ENCODE peak calls at places on chromosomes 11 and 22, in four cellular contexts. Y is endothelial cell of umbilical vein, R is GM23338, K is GM12878. I is an unnamed sample.

GRCh38 chr11:114366331-114367243 is 33.7 kb downstream of the C11orf71 start:
- DNase-seq in Y (peak; percentile 51), R (no peak), K (no peak), I (no peak)

GRCh38 chr22:18070556-18071306 is 7.1 kb upstream of the PEX26 start:
- DNase-seq in Y (no peak), R (peak; percentile 24), K (no peak), I (no peak)

GRCh38 chr11:65298131-65298535 is 16.5 kb upstream of the CDC42EP2 start:
- DNase-seq in Y (no peak), R (no peak), K (no peak), I (no peak)

GRCh38 chr11:117824571-117825537 is at the start of gene FXYD2:
- DNase-seq in Y (peak; percentile 44), R (no peak), K (no peak), I (no peak)

GRCh38 chr11:60935676-60936442 is 11.6 kb downstream of the TMEM132A start:
- DNase-seq in Y (no peak), R (no peak), K (no peak), I (no peak)

GRCh38 chr11:73404048-73404447 is 27.8 kb downstream of the RELT start:
- DNase-seq in Y (peak; percentile 53), R (peak; percentile 73), K (no peak), I (peak; percentile 28)

GRCh38 chr22:33780761-33781160 is 139.5 kb downstream of the LARGE1 start:
- DNase-seq in Y (no peak), R (no peak), K (no peak), I (no peak)

GRCh38 chr11:64844330-64845124 is at the start of gene CDC42BPG:
- DNase-seq in Y (peak; percentile 57), R (peak; percentile 97), K (no peak), I (peak; percentile 57)

GRCh38 chr11:14593671-14594070 is 49.9 kb upstream of the PDE3B start:
- DNase-seq in Y (no peak), R (no peak), K (no peak), I (no peak)

GRCh38 chr11:69643646-69644045 is 2.7 kb downstream of the CCND1 start:
- DNase-seq in Y (no peak), R (no peak), K (no peak), I (no peak)
- TF ChIP-seq POLR2AphosphoS5 in Y (no peak), R (no peak), K (no peak), I (no peak)

GRCh38 chr11:58597749-58598148 is 18.9 kb downstream of the ZFP91 start:
- DNase-seq in Y (no peak), R (no peak), K (no peak), I (no peak)
- H3K4me2 ChIP-seq in Y (no peak overlapping the region), R (no peak overlapping the region), K (no peak overlapping the region), I (no peak overlapping the region)

GRCh38 chr22:39301926-39302325 is 17.5 kb downstream of the RPL3 start:
- DNase-seq in Y (no peak), R (no peak), K (no peak), I (no peak)

GRCh38 chr22:39301108-39301507 is 18.3 kb downstream of the RPL3 start:
- DNase-seq in Y (no peak), R (no peak), K (no peak), I (no peak)

GRCh38 chr22:39298194-39298987 is 21.0 kb downstream of the RPL3 start:
- DNase-seq in Y (no peak), R (no peak), K (no peak), I (no peak)

GRCh38 chr22:39300198-39300830 is 19.1 kb downstream of the RPL3 start:
- DNase-seq in Y (no peak), R (peak; percentile 60), K (no peak), I (no peak)

GRCh38 chr22:39299829-39300178 is 19.6 kb downstream of the RPL3 start:
- DNase-seq in Y (no peak), R (peak; percentile 52), K (peak; percentile 48), I (no peak)
- H3K27ac ChIP-seq in Y (no peak overlapping the region), R (peak overlapping the region; percentile 48), K (peak overlapping the region; percentile 72), I (no peak overlapping the region)

GRCh38 chr11:57297221-57297620 is 27.5 kb downstream of the TNKS1BP1 start:
- DNase-seq in Y (no peak), R (no peak), K (no peak), I (no peak)
- TF ChIP-seq POLR2AphosphoS5 in Y (peak; percentile 8), R (no peak), K (no peak), I (no peak)

GRCh38 chr22:24367841-24368240 is 59.6 kb upstream of the ADORA2A start:
- DNase-seq in Y (no peak), R (no peak), K (no peak), I (no peak)
- H3K4me2 ChIP-seq in Y (no peak overlapping the region), R (no peak overlapping the region), K (no peak overlapping the region), I (no peak overlapping the region)

GRCh38 chr11:9787260-9787659 is 123.4 kb downstream of the SWAP70 start:
- DNase-seq in Y (no peak), R (no peak), K (no peak), I (no peak)
- H3K27ac ChIP-seq in Y (no peak overlapping the region), R (no peak overlapping the region), K (no peak overlapping the region), I (no peak overlapping the region)

DNA sequence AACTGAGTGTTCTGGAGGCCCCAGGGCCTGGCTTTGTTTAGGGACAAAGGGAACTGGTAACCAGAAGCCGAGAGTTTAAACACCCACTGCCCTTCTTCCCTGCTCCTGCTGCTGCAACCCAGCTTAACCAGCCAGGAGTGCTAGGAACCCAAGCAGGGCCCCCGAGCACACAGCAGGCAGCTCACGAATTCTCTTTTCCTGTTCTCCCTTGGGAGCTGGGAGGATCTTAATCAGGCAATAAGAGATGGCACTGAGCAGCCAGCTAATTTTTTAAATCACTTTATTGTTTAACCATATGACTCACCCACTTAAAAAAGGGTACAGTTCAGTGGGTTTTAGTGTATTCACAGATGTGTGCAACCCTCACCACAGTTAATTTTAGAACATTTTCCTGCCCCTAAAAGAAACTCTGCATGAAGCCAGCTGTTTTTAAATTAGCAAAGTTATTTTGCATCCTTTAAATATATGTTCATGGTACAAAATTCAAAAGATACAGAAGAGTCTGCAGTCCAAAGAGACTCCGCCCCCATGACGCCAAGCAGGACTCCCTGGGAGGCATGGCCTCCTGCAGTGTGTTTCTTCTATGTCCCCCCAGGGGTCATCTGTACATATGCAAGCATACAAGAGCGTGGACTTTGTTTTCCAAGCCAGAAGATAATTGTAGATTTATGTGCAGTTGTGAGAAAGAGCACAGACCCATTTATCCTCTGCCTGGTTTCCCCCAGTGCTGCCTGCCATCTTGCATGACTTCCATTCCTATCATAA is 18.9 kb upstream of the PPP6R3 start:
- DNase-seq in Y (no peak), R (no peak), K (no peak), I (no peak)
- TF ChIP-seq POLR2AphosphoS5 in Y (no peak), R (no peak), K (no peak), I (no peak)

GRCh38 chr11:123100378-123101085 is 38.6 kb upstream of the HSPA8 start:
- DNase-seq in Y (no peak), R (peak; percentile 23), K (no peak), I (no peak)
- H3K4me2 ChIP-seq in Y (no peak overlapping the region), R (peak overlapping the region; percentile 65), K (no peak overlapping the region), I (no peak overlapping the region)